ENCODE peak calls at places on chromosomes 7 and 10, in four cellular contexts. R is stomach, P is suprapubic skin, S is endothelial cell of umbilical vein. M is an unnamed sample.

GRCh38 chr10:27714349-27714748 is 31.3 kb downstream of the MKX start:
- DNase-seq in R (no peak), P (no peak), S (no peak), M (no peak)

GRCh38 chr10:47340613-47341170 is 7.5 kb upstream of the RBP3 start:
- DNase-seq in R (peak; percentile 68), P (peak; percentile 69), S (peak; percentile 64), M (no peak)

GRCh38 chr10:63083904-63084689 is 49.0 kb upstream of the NRBF2 start:
- DNase-seq in R (peak; percentile 62), P (peak; percentile 74), S (peak; percentile 67), M (no peak)

GRCh38 chr10:97011397-97011796 is 174.4 kb downstream of the SLIT1 start:
- DNase-seq in R (no peak), P (no peak), S (no peak), M (no peak)

GRCh38 chr7:152615052-152615741 is 60.7 kb downstream of the XRCC2 start:
- DNase-seq in R (peak; percentile 48), P (no peak), S (no peak), M (no peak)

GRCh38 chr7:43570688-43571365 is 12.1 kb upstream of the STK17A start:
- DNase-seq in R (no peak), P (no peak), S (no peak), M (peak; percentile 37)

GRCh38 chr10:89221919-89222318 is 14.8 kb upstream of the CH25H start:
- DNase-seq in R (no peak), P (no peak), S (no peak), M (peak; percentile 21)

GRCh38 chr7:155291045-155291530 is 6.6 kb upstream of the INSIG1 start:
- DNase-seq in R (peak; percentile 52), P (no peak), S (peak; percentile 37), M (no peak)

GRCh38 chr7:113209449-113210203 is 91.3 kb upstream of the SMIM30 start:
- DNase-seq in R (no peak), P (no peak), S (no peak), M (no peak)

GRCh38 chr7:138865843-138866242 is 67.8 kb upstream of the ATP6V0A4 start:
- DNase-seq in R (no peak), P (no peak), S (no peak), M (no peak)

GRCh38 chr7:45699726-45700390 is 125.7 kb downstream of the ADCY1 start:
- DNase-seq in R (peak; percentile 18), P (peak; percentile 58), S (no peak), M (no peak)

GRCh38 chr10:114404171-114405010 is at the start of gene AFAP1L2:
- DNase-seq in R (peak; percentile 57), P (no peak), S (no peak), M (no peak)

GRCh38 chr10:7354330-7355047 is 56.3 kb downstream of the SFMBT2 start:
- DNase-seq in R (no peak), P (no peak), S (no peak), M (no peak)

GRCh38 chr7:19024261-19024660 is 93.2 kb downstream of the TWIST1 start:
- DNase-seq in R (no peak), P (no peak), S (no peak), M (no peak)

GRCh38 chr7:22717760-22718159 is 9.2 kb upstream of the IL6 start:
- DNase-seq in R (no peak), P (no peak), S (no peak), M (no peak)

GRCh38 chr7:70764004-70764691 is 367.8 kb upstream of the GALNT17 start:
- DNase-seq in R (no peak), P (no peak), S (no peak), M (no peak)

GRCh38 chr10:91190876-91191580 is 29.4 kb upstream of the PCGF5 start:
- DNase-seq in R (no peak), P (no peak), S (no peak), M (no peak)

GRCh38 chr7:2708547-2709310 is 20.7 kb downstream of the AMZ1 start:
- DNase-seq in R (no peak), P (no peak), S (no peak), M (no peak)

GRCh38 chr7:105003275-105003674 is 10.7 kb upstream of the KMT2E start:
- DNase-seq in R (no peak), P (no peak), S (peak; percentile 66), M (no peak)

DNA sequence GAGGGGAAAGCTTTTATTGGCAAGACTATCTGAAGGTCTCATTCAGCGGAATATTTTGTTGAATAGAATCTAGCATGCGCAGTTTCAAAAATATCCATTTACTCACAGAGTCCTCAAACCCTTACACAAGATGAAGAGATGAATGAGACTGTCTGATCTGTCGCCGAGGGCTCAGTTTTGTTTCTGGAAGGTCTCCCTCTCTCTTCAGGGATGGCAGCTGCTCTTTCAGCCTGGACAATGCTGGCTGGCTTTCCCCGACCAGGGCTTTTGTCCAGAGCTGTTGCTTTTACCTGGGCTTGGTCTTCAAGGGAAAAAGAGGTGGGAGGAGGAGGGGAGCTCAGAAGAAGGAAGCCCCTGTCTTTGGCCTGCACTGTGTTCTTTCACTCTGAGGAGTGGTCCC is 81.9 kb upstream of the BTBD16 start:
- DNase-seq in R (no peak), P (no peak), S (no peak), M (no peak)
- H3K27ac ChIP-seq in R (peak overlapping the region; percentile 9), P (no peak overlapping the region), S (no peak overlapping the region), M (peak overlapping the region; percentile 54)

GRCh38 chr7:129750091-129750870 is 138.8 kb downstream of the NRF1 start:
- DNase-seq in R (no peak), P (no peak), S (no peak), M (no peak)

GRCh38 chr7:129748710-129749109 is 137.2 kb downstream of the NRF1 start:
- DNase-seq in R (no peak), P (no peak), S (no peak), M (no peak)

GRCh38 chr7:129757991-129758390 is 146.5 kb downstream of the NRF1 start:
- DNase-seq in R (no peak), P (no peak), S (no peak), M (no peak)

GRCh38 chr7:129751916-129752315 is 140.4 kb downstream of the NRF1 start:
- DNase-seq in R (no peak), P (no peak), S (no peak), M (no peak)

GRCh38 chr7:129752760-129753159 is 141.2 kb downstream of the NRF1 start:
- DNase-seq in R (no peak), P (no peak), S (no peak), M (no peak)
- TF ChIP-seq POLR2AphosphoS5 in R (no peak), P (no peak), S (no peak), M (no peak)

GRCh38 chr10:132466520-132467463 is 69.8 kb downstream of the PWWP2B start:
- DNase-seq in R (no peak), P (peak; percentile 62), S (no peak), M (no peak)
- H3K27ac ChIP-seq in R (peak overlapping the region; percentile 95), P (no peak overlapping the region), S (no peak overlapping the region), M (peak overlapping the region; percentile 97)

GRCh38 chr10:17059197-17059688 is 70.4 kb downstream of the CUBN start:
- DNase-seq in R (no peak), P (no peak), S (no peak), M (no peak)
- TF ChIP-seq POLR2AphosphoS5 in R (no peak), P (no peak), S (no peak), M (no peak)

DNA sequence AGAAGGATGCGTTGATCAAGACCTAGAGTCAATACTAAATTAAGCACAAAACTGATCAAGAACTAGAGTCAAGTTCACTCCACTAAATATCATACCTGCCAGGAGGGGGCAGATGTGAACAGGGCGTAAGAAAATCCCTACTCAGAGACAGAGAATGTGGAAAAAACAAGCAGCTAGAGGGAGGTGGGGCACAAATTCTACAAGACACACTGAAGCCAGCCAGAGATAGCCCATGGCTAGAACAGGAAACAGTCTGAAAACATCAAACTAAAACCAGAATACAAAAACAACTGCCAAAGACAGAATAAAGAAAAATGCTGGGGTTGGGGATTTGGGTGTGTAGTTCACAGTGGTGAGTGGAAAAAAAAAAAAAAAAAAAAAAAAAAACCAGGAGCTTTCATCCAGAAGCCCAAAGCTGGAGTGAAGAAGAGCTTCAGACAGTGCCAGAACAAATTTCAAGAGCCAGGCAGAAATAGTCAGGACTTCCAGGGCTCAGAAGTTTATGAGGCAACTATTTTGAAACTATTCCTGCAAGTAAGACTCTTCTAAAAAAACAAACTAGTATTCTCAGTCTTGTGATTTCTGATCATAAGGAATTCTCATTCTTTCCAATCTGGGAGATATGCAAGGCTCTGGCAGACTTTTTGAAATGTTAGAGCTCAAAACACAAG is 118.3 kb downstream of the CCDC71L start:
- DNase-seq in R (peak; percentile 60), P (no peak), S (peak; percentile 96), M (peak; percentile 89)
- H3K27ac ChIP-seq in R (peak overlapping the region; percentile 54), P (peak overlapping the region; percentile 83), S (peak overlapping the region; percentile 59), M (peak overlapping the region; percentile 68)

GRCh38 chr10:3904419-3904975 is 119.5 kb upstream of the KLF6 start:
- DNase-seq in R (no peak), P (no peak), S (no peak), M (no peak)

GRCh38 chr10:3902054-3902808 is 117.2 kb upstream of the KLF6 start:
- DNase-seq in R (no peak), P (no peak), S (peak; percentile 51), M (no peak)

GRCh38 chr10:3906511-3907111 is 121.6 kb upstream of the KLF6 start:
- DNase-seq in R (no peak), P (no peak), S (no peak), M (no peak)

GRCh38 chr10:3901370-3901769 is 116.4 kb upstream of the KLF6 start:
- DNase-seq in R (no peak), P (no peak), S (no peak), M (no peak)

GRCh38 chr10:3902809-3903410 is 117.9 kb upstream of the KLF6 start:
- DNase-seq in R (no peak), P (no peak), S (peak; percentile 62), M (no peak)
- TF ChIP-seq POLR2AphosphoS5 in R (no peak), P (no peak), S (no peak), M (no peak)

GRCh38 chr10:59127991-59128390 is 48.5 kb upstream of the PHYHIPL start:
- DNase-seq in R (no peak), P (no peak), S (no peak), M (no peak)
- H3K27ac ChIP-seq in R (no peak overlapping the region), P (no peak overlapping the region), S (no peak overlapping the region), M (no peak overlapping the region)

GRCh38 chr7:322111-322671 is 32.2 kb downstream of the FOXL3 start:
- DNase-seq in R (peak; percentile 94), P (peak; percentile 79), S (peak; percentile 41), M (no peak)
- TF ChIP-seq POLR2AphosphoS5 in R (peak; percentile 12), P (no peak), S (no peak), M (no peak)

M was measured in esophagus muscularis mucosa.